ENCODE peak calls at places on chromosomes 2 and 18, in six cellular contexts. One of them, this sample, is unnamed.
A peak's percentile ranks its signal among the peaks of the same experiment; 100 is the strongest.

GRCh38 chr2:224286923-224287322 is 115.0 kb downstream of the FAM124B start:
- ATAC-seq in CD4-positive, alpha-beta T cell: no peak
- ATAC-seq in stimulated activated naive CD8-positive, alpha-beta T cell treated with anti-CD3 and anti-CD28 coated beads, Interleukin-15, Interleukin-2, amounts not matched to agents 100 U/mL and 50 U/mL, for 24 hours: peak; percentile 46
- ATAC-seq in left ventricle myocardium superior: no peak
- ATAC-seq in right cardiac atrium: no peak
- ATAC-seq in body of pancreas: no peak
- ATAC-seq in this sample: no peak

GRCh38 chr18:58201268-58201667 is 157.2 kb downstream of the NEDD4L start:
- ATAC-seq in body of pancreas: no peak
- ATAC-seq in stimulated activated naive CD8-positive, alpha-beta T cell treated with anti-CD3 and anti-CD28 coated beads, Interleukin-15, Interleukin-2, amounts not matched to agents 100 U/mL and 50 U/mL, for 24 hours: no peak
- ATAC-seq in CD4-positive, alpha-beta T cell: no peak
- ATAC-seq in left ventricle myocardium superior: no peak
- ATAC-seq in right cardiac atrium: no peak
- ATAC-seq in this sample: no peak

GRCh38 chr2:136225950-136226835 is 108.2 kb upstream of the CXCR4 start:
- ATAC-seq in stimulated activated naive CD8-positive, alpha-beta T cell treated with anti-CD3 and anti-CD28 coated beads, Interleukin-15, Interleukin-2, amounts not matched to agents 100 U/mL and 50 U/mL, for 24 hours: peak; percentile 57
- ATAC-seq in left ventricle myocardium superior: no peak
- ATAC-seq in right cardiac atrium: no peak
- ATAC-seq in body of pancreas: no peak
- ATAC-seq in CD4-positive, alpha-beta T cell: peak; percentile 83
- ATAC-seq in this sample: no peak

GRCh38 chr2:108943067-108943350 is 46.0 kb downstream of the EDAR start:
- ATAC-seq in left ventricle myocardium superior: no peak
- ATAC-seq in right cardiac atrium: no peak
- ATAC-seq in body of pancreas: no peak
- ATAC-seq in stimulated activated naive CD8-positive, alpha-beta T cell treated with anti-CD3 and anti-CD28 coated beads, Interleukin-15, Interleukin-2, amounts not matched to agents 100 U/mL and 50 U/mL, for 24 hours: no peak
- ATAC-seq in CD4-positive, alpha-beta T cell: no peak
- ATAC-seq in this sample: no peak

GRCh38 chr2:72027426-72028161 is 120.1 kb downstream of the CYP26B1 start:
- ATAC-seq in body of pancreas: no peak
- ATAC-seq in stimulated activated naive CD8-positive, alpha-beta T cell treated with anti-CD3 and anti-CD28 coated beads, Interleukin-15, Interleukin-2, amounts not matched to agents 100 U/mL and 50 U/mL, for 24 hours: no peak
- ATAC-seq in right cardiac atrium: no peak
- ATAC-seq in CD4-positive, alpha-beta T cell: no peak
- ATAC-seq in left ventricle myocardium superior: no peak
- ATAC-seq in this sample: no peak

GRCh38 chr18:27621236-27621890 is 436.3 kb upstream of the CHST9 start:
- ATAC-seq in body of pancreas: no peak
- ATAC-seq in stimulated activated naive CD8-positive, alpha-beta T cell treated with anti-CD3 and anti-CD28 coated beads, Interleukin-15, Interleukin-2, amounts not matched to agents 100 U/mL and 50 U/mL, for 24 hours: no peak
- ATAC-seq in right cardiac atrium: no peak
- ATAC-seq in left ventricle myocardium superior: no peak
- ATAC-seq in CD4-positive, alpha-beta T cell: no peak
- ATAC-seq in this sample: no peak

GRCh38 chr18:26460449-26461091 is 87.8 kb downstream of the KCTD1 start:
- ATAC-seq in CD4-positive, alpha-beta T cell: no peak
- ATAC-seq in right cardiac atrium: peak; percentile 85
- ATAC-seq in body of pancreas: peak; percentile 90
- ATAC-seq in left ventricle myocardium superior: peak; percentile 97
- ATAC-seq in stimulated activated naive CD8-positive, alpha-beta T cell treated with anti-CD3 and anti-CD28 coated beads, Interleukin-15, Interleukin-2, amounts not matched to agents 100 U/mL and 50 U/mL, for 24 hours: no peak
- ATAC-seq in this sample: no peak

GRCh38 chr2:23200056-23200455 is 184.9 kb upstream of the KLHL29 start:
- ATAC-seq in right cardiac atrium: no peak
- ATAC-seq in stimulated activated naive CD8-positive, alpha-beta T cell treated with anti-CD3 and anti-CD28 coated beads, Interleukin-15, Interleukin-2, amounts not matched to agents 100 U/mL and 50 U/mL, for 24 hours: no peak
- ATAC-seq in CD4-positive, alpha-beta T cell: no peak
- ATAC-seq in body of pancreas: no peak
- ATAC-seq in left ventricle myocardium superior: no peak
- ATAC-seq in this sample: no peak

GRCh38 chr2:204892506-204893255 is 347.4 kb downstream of the PARD3B start:
- ATAC-seq in stimulated activated naive CD8-positive, alpha-beta T cell treated with anti-CD3 and anti-CD28 coated beads, Interleukin-15, Interleukin-2, amounts not matched to agents 100 U/mL and 50 U/mL, for 24 hours: no peak
- ATAC-seq in left ventricle myocardium superior: no peak
- ATAC-seq in body of pancreas: no peak
- ATAC-seq in right cardiac atrium: no peak
- ATAC-seq in CD4-positive, alpha-beta T cell: peak; percentile 39
- ATAC-seq in this sample: peak; percentile 43

This sample was measured in activated T-helper 17 cell treated with anti-CD3 and anti-CD28 coated beads, Interleukin-2, amount 50 U/mL, for 72 hours.